ENCODE peak calls at places on chromosomes 13 and 19, in eight cellular contexts. One of them, this sample, is unnamed.

GRCh38 chr13:51636349-51636890 is 52.2 kb downstream of the WDFY2 start:
- DNase-seq in renal cortical epithelial cell: peak; percentile 47
- DNase-seq in Jurkat, Clone E6-1: no peak
- DNase-seq in nucleus accumbens: no peak
- DNase-seq in head of caudate nucleus: no peak
- DNase-seq in activated CD4-positive, alpha-beta T cell treated with anti-CD3 and anti-CD28 coated beads, Interleukin-2, amount 50 U/mL, for 4 hours: no peak
- DNase-seq in AG08395: no peak
- DNase-seq in frontal cortex: no peak
- DNase-seq in this sample: no peak

GRCh38 chr19:44072543-44073401 is 813 bp downstream of the ZNF284 start:
- DNase-seq in head of caudate nucleus: no peak
- DNase-seq in AG08395: peak; percentile 31
- DNase-seq in renal cortical epithelial cell: peak; percentile 6
- DNase-seq in Jurkat, Clone E6-1: no peak
- DNase-seq in nucleus accumbens: no peak
- DNase-seq in frontal cortex: no peak
- DNase-seq in activated CD4-positive, alpha-beta T cell treated with anti-CD3 and anti-CD28 coated beads, Interleukin-2, amount 50 U/mL, for 4 hours: no peak
- DNase-seq in this sample: peak; percentile 16

GRCh38 chr13:73268306-73268705 is 209.5 kb downstream of the KLF5 start:
- DNase-seq in head of caudate nucleus: no peak
- DNase-seq in AG08395: peak; percentile 22
- DNase-seq in frontal cortex: no peak
- DNase-seq in renal cortical epithelial cell: peak; percentile 59
- DNase-seq in activated CD4-positive, alpha-beta T cell treated with anti-CD3 and anti-CD28 coated beads, Interleukin-2, amount 50 U/mL, for 4 hours: no peak
- DNase-seq in Jurkat, Clone E6-1: no peak
- DNase-seq in nucleus accumbens: no peak
- DNase-seq in this sample: no peak

GRCh38 chr13:110308377-110309158 is 1.5 kb downstream of the COL4A2 start:
- DNase-seq in frontal cortex: no peak
- DNase-seq in AG08395: no peak
- DNase-seq in Jurkat, Clone E6-1: no peak
- DNase-seq in head of caudate nucleus: no peak
- DNase-seq in activated CD4-positive, alpha-beta T cell treated with anti-CD3 and anti-CD28 coated beads, Interleukin-2, amount 50 U/mL, for 4 hours: no peak
- DNase-seq in nucleus accumbens: no peak
- DNase-seq in renal cortical epithelial cell: peak; percentile 71
- DNase-seq in this sample: peak; percentile 66

GRCh38 chr19:2235396-2236284 is 489 bp downstream of the PLEKHJ1 start:
- DNase-seq in renal cortical epithelial cell: no peak
- DNase-seq in nucleus accumbens: no peak
- DNase-seq in AG08395: no peak
- DNase-seq in head of caudate nucleus: no peak
- DNase-seq in frontal cortex: no peak
- DNase-seq in Jurkat, Clone E6-1: no peak
- DNase-seq in activated CD4-positive, alpha-beta T cell treated with anti-CD3 and anti-CD28 coated beads, Interleukin-2, amount 50 U/mL, for 4 hours: no peak
- DNase-seq in this sample: no peak

GRCh38 chr19:41882568-41883462 is at the start of gene ARHGEF1:
- DNase-seq in AG08395: peak; percentile 53
- DNase-seq in frontal cortex: peak; percentile 74
- DNase-seq in nucleus accumbens: no peak
- DNase-seq in activated CD4-positive, alpha-beta T cell treated with anti-CD3 and anti-CD28 coated beads, Interleukin-2, amount 50 U/mL, for 4 hours: peak; percentile 39
- DNase-seq in renal cortical epithelial cell: no peak
- DNase-seq in Jurkat, Clone E6-1: no peak
- DNase-seq in head of caudate nucleus: no peak
- DNase-seq in this sample: no peak

GRCh38 chr19:38705197-38706019 is 38.9 kb downstream of the CAPN12 start:
- DNase-seq in frontal cortex: no peak
- DNase-seq in head of caudate nucleus: no peak
- DNase-seq in nucleus accumbens: no peak
- DNase-seq in AG08395: no peak
- DNase-seq in renal cortical epithelial cell: no peak
- DNase-seq in Jurkat, Clone E6-1: no peak
- DNase-seq in activated CD4-positive, alpha-beta T cell treated with anti-CD3 and anti-CD28 coated beads, Interleukin-2, amount 50 U/mL, for 4 hours: no peak
- DNase-seq in this sample: no peak

GRCh38 chr19:15177269-15178116 is 23.3 kb downstream of the NOTCH3 start:
- DNase-seq in nucleus accumbens: peak; percentile 71
- DNase-seq in activated CD4-positive, alpha-beta T cell treated with anti-CD3 and anti-CD28 coated beads, Interleukin-2, amount 50 U/mL, for 4 hours: peak; percentile 77
- DNase-seq in Jurkat, Clone E6-1: peak; percentile 64
- DNase-seq in head of caudate nucleus: peak; percentile 80
- DNase-seq in AG08395: peak; percentile 86
- DNase-seq in renal cortical epithelial cell: peak; percentile 23
- DNase-seq in frontal cortex: peak; percentile 84
- DNase-seq in this sample: peak; percentile 71

GRCh38 chr19:20423381-20424207 is 142.0 kb downstream of the ZNF737 start:
- DNase-seq in activated CD4-positive, alpha-beta T cell treated with anti-CD3 and anti-CD28 coated beads, Interleukin-2, amount 50 U/mL, for 4 hours: no peak
- DNase-seq in frontal cortex: no peak
- DNase-seq in AG08395: peak; percentile 41
- DNase-seq in nucleus accumbens: peak; percentile 6
- DNase-seq in renal cortical epithelial cell: peak; percentile 50
- DNase-seq in head of caudate nucleus: peak; percentile 14
- DNase-seq in Jurkat, Clone E6-1: no peak
- DNase-seq in this sample: no peak